ENCODE peak calls at places on chromosomes 11 and 22, in six cellular contexts. U, F, R, N, Z and X are unnamed samples.

GRCh38 chr11:27720277-27720830 is 20.1 kb upstream of the BDNF start:
- DNase-seq in U (no peak), F (peak), R (no peak), N (no peak), Z (peak), X (peak)

GRCh38 chr11:126862664-126863247 is 137.8 kb downstream of the KIRREL3 start:
- DNase-seq in U (no peak), F (no peak), R (no peak), N (no peak), Z (peak), X (no peak)

GRCh38 chr22:48495751-48496080 is 1332.0 kb downstream of the BRD1 start:
- DNase-seq in U (no peak), F (no peak), R (no peak), N (peak), Z (no peak), X (no peak)

GRCh38 chr11:102914238-102915043 is 39.7 kb upstream of the MMP12 start:
- DNase-seq in U (no peak), F (peak), R (no peak), N (no peak), Z (peak), X (peak)

GRCh38 chr11:4684631-4685285 is 12.9 kb downstream of the OR51E2 start:
- DNase-seq in U (no peak), F (no peak), R (no peak), N (no peak), Z (no peak), X (no peak)

GRCh38 chr11:86152006-86152862 is 83.3 kb upstream of the PICALM start:
- DNase-seq in U (no peak), F (peak), R (no peak), N (no peak), Z (peak), X (peak)

GRCh38 chr11:372809-373715 is 3.8 kb downstream of the B4GALNT4 start:
- DNase-seq in U (peak), F (no peak), R (no peak), N (no peak), Z (no peak), X (no peak)

GRCh38 chr11:111604392-111605009 is 2.3 kb downstream of the SIK2 start:
- DNase-seq in U (no peak), F (peak), R (no peak), N (no peak), Z (peak), X (peak)

GRCh38 chr11:116263770-116264169 is 509.0 kb downstream of the BUD13 start:
- DNase-seq in U (no peak), F (no peak), R (no peak), N (no peak), Z (no peak), X (no peak)

GRCh38 chr11:16587670-16588069 is 150.8 kb upstream of the C11orf58 start:
- DNase-seq in U (no peak), F (no peak), R (no peak), N (no peak), Z (no peak), X (no peak)

GRCh38 chr22:30305519-30305905 is 16.2 kb upstream of the CASTOR1 start:
- DNase-seq in U (peak), F (no peak), R (peak), N (peak), Z (no peak), X (no peak)

GRCh38 chr11:86741489-86742435 is 58.6 kb upstream of the PRSS23 start:
- DNase-seq in U (no peak), F (peak), R (no peak), N (no peak), Z (peak), X (peak)

GRCh38 chr11:114135737-114136151 is 76.2 kb downstream of the ZBTB16 start:
- DNase-seq in U (no peak), F (no peak), R (no peak), N (no peak), Z (peak), X (peak)

GRCh38 chr11:71301858-71302533 is 49.6 kb upstream of the SHANK2 start:
- DNase-seq in U (no peak), F (no peak), R (no peak), N (peak), Z (no peak), X (no peak)

GRCh38 chr11:86118201-86118600 is 49.3 kb upstream of the PICALM start:
- DNase-seq in U (no peak), F (no peak), R (no peak), N (no peak), Z (no peak), X (no peak)

GRCh38 chr11:20131744-20132666 is 28.3 kb downstream of the DBX1 start:
- DNase-seq in U (peak), F (peak), R (peak), N (peak), Z (peak), X (peak)
- TF ChIP-seq CTCF in U (peak), F (peak), R (peak), N (peak), Z (peak), X (peak)

GRCh38 chr11:80515097-80515496 is 1074.3 kb upstream of the TENM4 start:
- DNase-seq in U (no peak), F (no peak), R (no peak), N (no peak), Z (no peak), X (no peak)
- H3K4me3 ChIP-seq in U (no peak), F (no peak), R (no peak), N (no peak), Z (no peak), X (no peak)

DNA sequence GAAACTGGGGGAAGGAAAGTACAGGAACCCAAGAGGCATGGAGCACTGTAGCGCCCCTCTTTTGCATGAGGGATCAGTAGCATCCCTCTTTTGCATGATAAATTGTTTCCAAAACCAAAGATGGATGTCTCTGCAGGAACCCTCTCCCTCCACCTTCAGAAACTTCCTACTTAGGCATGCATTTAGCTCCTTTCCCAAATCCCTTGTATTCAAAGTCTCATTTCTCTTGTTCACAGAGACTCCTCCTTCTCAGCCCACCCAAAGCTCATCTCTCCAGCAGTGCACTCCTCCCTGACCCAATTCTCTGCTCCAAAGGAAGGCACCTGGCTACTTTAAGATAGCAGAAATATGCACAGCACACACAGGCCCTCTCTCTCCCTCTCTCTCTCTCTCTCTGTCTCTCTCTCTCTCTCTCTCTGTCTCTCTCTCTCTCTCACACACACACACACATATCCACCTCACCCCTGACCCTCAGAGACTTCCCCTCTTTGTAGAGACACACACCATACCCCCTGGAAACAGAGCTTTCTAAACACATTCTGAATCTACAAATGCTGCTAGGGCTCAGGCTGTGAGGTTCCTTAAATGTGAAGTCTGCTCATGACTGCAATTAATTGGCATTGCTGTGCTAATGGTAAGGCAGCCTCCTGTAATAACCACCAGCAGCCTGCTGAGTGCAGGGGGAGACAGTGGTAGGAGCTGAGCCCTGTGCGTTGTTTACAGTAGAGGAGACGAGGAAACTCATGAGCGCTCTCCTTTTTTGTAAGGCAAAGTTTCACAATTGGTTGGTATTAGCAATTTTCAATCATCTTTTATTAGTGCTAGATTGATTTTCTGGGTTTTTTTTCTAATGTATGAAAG is 519.6 kb downstream of the NTM start:
- DNase-seq in U (no peak), F (no peak), R (no peak), N (no peak), Z (peak), X (peak)
- TF ChIP-seq CTCF in U (no peak), F (no peak), R (no peak), N (no peak), Z (no peak), X (peak)

DNA sequence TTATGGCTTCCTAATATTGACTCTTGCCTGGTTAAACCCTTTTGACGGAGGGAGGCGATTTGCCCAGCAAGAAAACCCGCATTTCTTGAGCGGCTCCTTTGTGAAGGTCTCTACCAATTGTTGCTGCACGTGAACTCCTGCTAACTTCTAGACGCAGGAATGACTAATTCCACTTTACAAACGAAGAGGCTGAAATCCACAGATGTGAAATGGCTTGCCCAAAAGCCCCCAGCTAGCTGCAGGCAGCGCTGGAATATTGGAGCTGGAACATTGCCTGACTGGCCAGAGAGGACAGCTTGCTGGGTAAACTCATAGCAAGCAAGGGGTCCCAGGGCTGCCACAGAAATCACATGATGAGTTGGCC is 542 bp downstream of the GCAT start:
- DNase-seq in U (no peak), F (no peak), R (no peak), N (no peak), Z (peak), X (no peak)
- H3K4me3 ChIP-seq in U (peak), F (peak), R (peak), N (peak), Z (peak), X (peak)

DNA sequence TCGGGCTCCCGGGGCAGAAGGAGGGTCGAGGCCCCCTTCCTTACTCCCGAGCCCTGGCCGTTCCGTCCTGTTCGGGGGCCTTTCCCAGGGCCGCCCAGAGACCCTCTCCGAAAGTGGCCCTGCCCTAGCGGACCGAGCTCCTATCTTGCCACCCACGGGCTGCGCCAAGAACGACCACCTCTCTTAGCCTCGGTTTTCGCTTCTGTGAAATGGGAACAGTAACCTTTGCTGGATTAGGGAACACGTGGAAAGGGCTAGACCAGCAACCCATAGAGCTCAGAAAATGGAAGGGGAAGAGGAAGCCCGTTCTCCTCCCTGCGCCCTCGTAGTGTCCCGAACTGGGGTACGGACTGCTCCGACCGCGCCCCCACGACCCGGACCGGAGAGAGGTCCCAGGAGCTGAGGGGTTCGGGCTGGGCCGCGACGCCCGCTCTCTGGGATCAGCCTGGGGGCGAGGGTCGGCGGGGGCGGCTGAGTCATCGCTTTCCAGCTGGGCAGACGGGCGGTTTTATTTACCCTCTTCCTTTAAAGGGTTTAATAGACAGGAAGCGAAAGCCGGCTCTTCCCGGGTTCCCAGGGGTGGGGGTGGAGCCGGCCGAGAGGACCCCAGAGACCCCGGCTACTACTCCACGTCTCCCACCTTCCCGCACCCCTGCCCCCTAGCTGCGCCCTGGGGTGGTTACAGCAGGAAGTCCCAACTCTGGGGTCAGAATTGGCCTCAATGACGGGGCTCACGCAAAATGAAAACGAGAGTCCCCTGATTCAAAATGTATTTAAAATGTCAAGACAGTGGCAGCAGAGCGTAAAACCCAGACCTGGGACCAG is 872 bp upstream of the PHLDA2 start:
- DNase-seq in U (peak), F (peak), R (no peak), N (peak), Z (peak), X (peak)
- TF ChIP-seq CTCF in U (peak), F (no peak), R (peak), N (peak), Z (peak), X (peak)

GRCh38 chr22:19713228-19713627 is 1.1 kb upstream of the SEPTIN5 start:
- DNase-seq in U (no peak), F (no peak), R (no peak), N (peak), Z (no peak), X (no peak)

GRCh38 chr22:19716041-19716828 is 1.9 kb downstream of the SEPTIN5 start:
- DNase-seq in U (no peak), F (no peak), R (no peak), N (peak), Z (no peak), X (no peak)

GRCh38 chr22:19713650-19714319 is 518 bp upstream of the SEPTIN5 start:
- DNase-seq in U (no peak), F (no peak), R (no peak), N (peak), Z (no peak), X (no peak)

GRCh38 chr22:19715286-19715939 is 1.1 kb downstream of the SEPTIN5 start:
- DNase-seq in U (no peak), F (no peak), R (no peak), N (peak), Z (no peak), X (no peak)

GRCh38 chr22:19714320-19715252 is at the start of gene SEPTIN5:
- DNase-seq in U (no peak), F (no peak), R (no peak), N (peak), Z (no peak), X (no peak)
- H3K4me3 ChIP-seq in U (peak), F (peak), R (peak), N (peak), Z (peak), X (peak)

GRCh38 chr22:22144858-22145257 is 99.7 kb upstream of the VPREB1 start:
- DNase-seq in U (no peak), F (peak), R (no peak), N (no peak), Z (no peak), X (no peak)
- TF ChIP-seq CTCF in U (no peak), F (peak), R (no peak), N (no peak), Z (no peak), X (peak)

DNA sequence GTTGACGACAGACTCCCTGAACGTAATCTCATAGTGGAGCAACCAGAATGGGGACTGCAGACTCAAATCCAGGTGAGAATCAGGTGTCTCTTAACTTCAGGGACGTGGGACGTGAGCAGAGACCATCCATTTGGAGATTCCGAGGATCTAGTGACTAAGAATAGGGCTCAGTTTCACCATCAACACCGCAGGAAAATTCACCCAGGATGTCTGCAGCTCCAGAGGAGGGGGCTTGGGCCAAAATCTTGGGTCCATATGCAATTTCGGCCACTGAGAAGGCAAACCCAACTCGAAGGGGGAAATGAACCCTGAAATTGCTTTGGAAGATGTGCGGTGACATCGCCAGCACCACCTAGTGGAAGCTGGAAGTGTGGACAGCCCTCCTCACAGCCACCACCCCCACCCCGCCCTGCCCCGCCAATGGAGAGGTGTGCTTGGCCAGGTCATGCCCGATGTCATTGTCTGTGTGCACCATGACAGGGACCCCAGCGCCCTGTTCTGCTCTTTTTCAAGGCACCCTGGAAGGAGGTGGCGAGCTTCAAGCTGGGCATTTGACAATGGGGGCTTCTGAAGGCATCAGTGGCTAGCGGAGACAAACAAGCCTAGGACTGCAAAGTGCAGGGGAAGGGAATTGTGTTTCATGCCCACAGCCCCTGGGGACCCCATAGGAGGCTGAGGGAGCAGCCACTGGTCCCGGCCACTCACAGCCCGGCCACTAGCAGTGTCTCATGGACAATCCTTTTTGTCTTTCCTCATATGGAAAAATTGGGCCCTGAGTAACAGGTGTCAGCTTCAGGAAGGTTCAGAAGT is 24.8 kb downstream of the APOL1 start:
- DNase-seq in U (peak), F (peak), R (peak), N (peak), Z (peak), X (peak)
- H3K4me3 ChIP-seq in U (no peak), F (no peak), R (no peak), N (no peak), Z (no peak), X (no peak)

GRCh38 chr11:46298699-46299424 is 21.4 kb downstream of the CREB3L1 start:
- DNase-seq in U (no peak), F (peak), R (no peak), N (no peak), Z (peak), X (peak)

GRCh38 chr11:46295312-46295995 is 18.0 kb downstream of the CREB3L1 start:
- DNase-seq in U (peak), F (no peak), R (peak), N (peak), Z (peak), X (peak)

GRCh38 chr11:46295996-46296519 is 18.6 kb downstream of the CREB3L1 start:
- DNase-seq in U (no peak), F (no peak), R (no peak), N (no peak), Z (no peak), X (no peak)

GRCh38 chr11:46294365-46295309 is 17.2 kb downstream of the CREB3L1 start:
- DNase-seq in U (no peak), F (peak), R (no peak), N (no peak), Z (peak), X (peak)

DNA sequence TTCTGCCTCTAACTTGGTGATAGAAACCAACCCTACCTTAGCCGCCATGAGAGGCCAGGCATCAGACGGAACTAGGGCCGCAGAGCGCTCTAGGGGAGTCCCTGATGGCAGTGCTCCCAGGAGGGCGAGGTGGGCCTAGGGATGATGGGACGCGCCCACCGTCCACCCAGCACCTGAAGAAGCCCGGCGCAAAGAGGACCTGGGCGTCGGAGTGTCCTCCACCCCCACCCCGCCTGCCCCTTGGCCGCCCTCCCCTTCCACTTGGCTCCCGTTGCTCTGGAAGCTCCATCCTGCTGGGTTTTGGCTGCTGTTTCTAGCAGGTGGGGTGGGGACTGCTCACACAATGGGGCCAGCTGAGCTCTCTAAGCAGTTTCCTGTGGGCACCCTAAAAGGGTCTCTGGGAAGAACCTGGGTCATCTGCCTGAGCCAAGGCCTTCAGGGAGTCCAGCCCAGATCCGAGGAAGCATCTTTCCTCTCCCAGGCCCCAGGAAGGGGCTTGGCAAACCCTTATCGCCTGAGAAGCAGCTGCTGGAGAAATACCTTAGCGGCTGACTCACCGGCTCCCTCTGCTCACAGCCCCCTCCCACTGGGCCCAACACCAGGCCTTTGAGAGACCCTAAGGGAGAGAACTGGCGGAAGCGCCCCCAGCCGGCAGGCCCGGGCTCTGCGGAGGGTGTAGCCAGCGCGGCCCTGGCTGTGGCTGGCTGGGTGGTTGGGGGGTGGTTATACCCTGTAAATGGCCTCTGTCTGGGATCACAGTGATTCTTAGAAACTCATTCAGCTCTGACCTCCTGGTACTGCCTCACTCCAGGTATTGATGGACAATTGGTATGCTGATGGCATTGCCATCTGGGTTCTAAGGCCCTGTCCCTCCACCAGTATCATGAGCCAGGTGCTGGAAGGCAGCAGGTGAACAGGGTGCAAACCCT is 19.3 kb downstream of the CREB3L1 start:
- DNase-seq in U (peak), F (peak), R (no peak), N (no peak), Z (peak), X (peak)
- TF ChIP-seq CTCF in U (peak), F (no peak), R (no peak), N (no peak), Z (peak), X (peak)